ENCODE peak calls at places on chromosome 20, in four cellular contexts. J is tibial nerve, Q is upper lobe of right lung, K is OCI-LY7. B is an unnamed sample. For H3K36me3, the result is how much of the 10 kb centered on the place peaks cover.

GRCh38 chr20:42204261-42204660 is 586.1 kb upstream of the CHD6 start:
- DNase-seq in J (no peak), Q (no peak), K (no peak), B (peak)

GRCh38 chr20:50111120-50111828 is 1.7 kb downstream of the UBE2V1 start:
- DNase-seq in J (no peak), Q (no peak), K (no peak), B (no peak)

GRCh38 chr20:50788045-50788867 is 6.6 kb upstream of the BCAS4 start:
- DNase-seq in J (no peak), Q (no peak), K (peak), B (peak)

GRCh38 chr20:36832791-36833190 is 43.1 kb upstream of the TLDC2 start:
- DNase-seq in J (no peak), Q (no peak), K (no peak), B (no peak)

GRCh38 chr20:61170521-61170920 is 81.5 kb upstream of the CDH4 start:
- DNase-seq in J (no peak), Q (no peak), K (no peak), B (no peak)

GRCh38 chr20:20593447-20594170 is 118.8 kb downstream of the RALGAPA2 start:
- DNase-seq in J (no peak), Q (no peak), K (peak), B (no peak)

GRCh38 chr20:46993465-46994095 is 98.9 kb downstream of the EYA2 start:
- DNase-seq in J (no peak), Q (no peak), K (no peak), B (no peak)

GRCh38 chr20:5688431-5688972 is 61.7 kb upstream of the SHLD1 start:
- DNase-seq in J (no peak), Q (peak), K (no peak), B (peak)

GRCh38 chr20:1225729-1226313 is at the start of gene RAD21L1:
- DNase-seq in J (peak), Q (peak), K (peak), B (peak)

GRCh38 chr20:21682576-21682975 is 22.9 kb upstream of the PAX1 start:
- DNase-seq in J (no peak), Q (no peak), K (no peak), B (no peak)

GRCh38 chr20:61299613-61300012 is 47.6 kb downstream of the CDH4 start:
- DNase-seq in J (no peak), Q (no peak), K (no peak), B (no peak)

GRCh38 chr20:37901667-37902503 is 1.0 kb upstream of the VSTM2L start:
- DNase-seq in J (no peak), Q (no peak), K (peak), B (no peak)

GRCh38 chr20:59988141-59988540 is 29.9 kb downstream of the CDH26 start:
- DNase-seq in J (no peak), Q (peak), K (no peak), B (peak)

GRCh38 chr20:64044484-64045247 is 4.8 kb downstream of the SOX18 start:
- DNase-seq in J (no peak), Q (no peak), K (no peak), B (no peak)

GRCh38 chr20:17556842-17557674 is 12.8 kb upstream of the DSTN start:
- DNase-seq in J (peak), Q (peak), K (no peak), B (peak)

GRCh38 chr20:313402-313801 is 11.9 kb upstream of the SOX12 start:
- DNase-seq in J (no peak), Q (no peak), K (no peak), B (no peak)

GRCh38 chr20:14698605-14699373 is 361.4 kb upstream of the FLRT3 start:
- DNase-seq in J (no peak), Q (no peak), K (no peak), B (no peak)

GRCh38 chr20:3235661-3236324 is 3.2 kb downstream of the SLC4A11 start:
- DNase-seq in J (no peak), Q (no peak), K (no peak), B (no peak)

GRCh38 chr20:47336013-47336754 is 20.3 kb downstream of the ZMYND8 start:
- DNase-seq in J (no peak), Q (no peak), K (peak), B (no peak)

GRCh38 chr20:3843490-3843889 is 3.1 kb upstream of the MAVS start:
- DNase-seq in J (no peak), Q (no peak), K (no peak), B (no peak)

GRCh38 chr20:21503345-21503744 is 10.5 kb downstream of the NKX2-2 start:
- DNase-seq in J (no peak), Q (no peak), K (peak), B (no peak)

GRCh38 chr20:1301031-1301529 is 27.9 kb downstream of the SDCBP2 start:
- DNase-seq in J (no peak), Q (no peak), K (no peak), B (peak)

GRCh38 chr20:23782366-23782983 is 31.7 kb upstream of the CST1 start:
- DNase-seq in J (no peak), Q (no peak), K (peak), B (no peak)

GRCh38 chr20:44071526-44072111 is 115.4 kb downstream of the JPH2 start:
- DNase-seq in J (no peak), Q (peak), K (no peak), B (peak)

GRCh38 chr20:39968495-39968894 is 720.5 kb downstream of the MAFB start:
- DNase-seq in J (no peak), Q (no peak), K (no peak), B (no peak)

GRCh38 chr20:50196896-50197295 is 6.3 kb downstream of the CEBPB start:
- DNase-seq in J (no peak), Q (no peak), K (no peak), B (no peak)

GRCh38 chr20:51187318-51187717 is 164.4 kb upstream of the KCNG1 start:
- DNase-seq in J (no peak), Q (no peak), K (no peak), B (no peak)

GRCh38 chr20:6993016-6993415 is 225.5 kb downstream of the BMP2 start:
- DNase-seq in J (no peak), Q (no peak), K (no peak), B (no peak)

GRCh38 chr20:20573797-20574196 is 138.6 kb downstream of the RALGAPA2 start:
- DNase-seq in J (no peak), Q (no peak), K (no peak), B (no peak)

GRCh38 chr20:41138527-41139226 is 1.3 kb downstream of the PLCG1 start:
- DNase-seq in J (no peak), Q (peak), K (peak), B (peak)

GRCh38 chr20:56032251-56032650 is 26.9 kb upstream of the CBLN4 start:
- DNase-seq in J (no peak), Q (no peak), K (peak), B (no peak)

GRCh38 chr20:20024942-20025341 is 7.8 kb downstream of the NAA20 start:
- DNase-seq in J (no peak), Q (no peak), K (no peak), B (no peak)

GRCh38 chr20:22414354-22414753 is 170.0 kb downstream of the FOXA2 start:
- DNase-seq in J (no peak), Q (no peak), K (no peak), B (no peak)

GRCh38 chr20:53803492-53804155 is 210.0 kb upstream of the ZNF217 start:
- DNase-seq in J (no peak), Q (no peak), K (no peak), B (no peak)

GRCh38 chr20:53804920-53805894 is 211.6 kb upstream of the ZNF217 start:
- DNase-seq in J (no peak), Q (no peak), K (no peak), B (no peak)

GRCh38 chr20:53800418-53800817 is 206.8 kb upstream of the ZNF217 start:
- DNase-seq in J (no peak), Q (no peak), K (no peak), B (no peak)

GRCh38 chr20:53800883-53801604 is 207.4 kb upstream of the ZNF217 start:
- DNase-seq in J (no peak), Q (no peak), K (no peak), B (no peak)

GRCh38 chr20:53801609-53802370 is 208.2 kb upstream of the ZNF217 start:
- DNase-seq in J (no peak), Q (no peak), K (no peak), B (no peak)
- H3K27ac ChIP-seq in J (no peak), Q (no peak), K (no peak), B (no peak)

DNA sequence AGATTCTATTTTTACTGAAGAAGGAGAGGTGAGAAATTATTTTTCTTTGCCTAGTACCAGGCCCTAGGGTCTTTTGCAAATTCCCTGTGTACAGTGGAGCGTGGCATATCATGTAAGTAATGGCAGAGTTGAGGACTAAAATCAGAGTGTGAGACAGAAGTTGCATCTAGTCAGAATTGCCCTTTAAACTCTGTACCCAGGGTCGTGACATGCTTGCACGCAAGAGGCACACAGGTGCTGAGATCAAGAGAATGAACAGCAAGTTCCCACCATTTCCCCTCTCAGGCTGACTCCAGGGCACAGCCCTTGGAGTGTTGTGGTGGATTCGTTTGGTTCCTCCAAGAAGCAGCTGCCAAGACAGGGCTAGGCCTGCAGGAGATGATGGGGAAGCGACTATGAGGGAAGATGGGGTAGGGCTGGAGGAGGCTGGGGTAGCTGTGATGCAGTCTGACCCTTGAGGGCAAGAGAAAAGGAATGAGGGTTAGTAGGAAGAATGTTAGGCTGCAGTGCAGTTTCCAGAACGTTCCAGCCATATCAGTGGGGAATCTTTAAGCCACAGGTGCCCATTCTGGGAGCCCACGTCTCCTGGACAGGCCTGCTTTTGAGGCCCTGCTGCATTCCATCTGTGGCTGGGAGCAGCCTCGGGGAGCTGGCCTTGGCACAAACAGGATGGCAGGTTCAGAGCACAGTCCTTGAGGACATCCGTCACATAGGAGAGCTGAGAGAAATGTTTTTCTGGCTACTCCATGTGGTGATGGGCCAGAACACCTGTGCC is 6.9 kb downstream of the NELFCD start:
- DNase-seq in J (no peak), Q (no peak), K (no peak), B (peak)
- H3K36me3 ChIP-seq in J (under half), Q (half or more), K (half or more), B (under half)

GRCh38 chr20:45154183-45154582 is 20.5 kb upstream of the PI3 start:
- DNase-seq in J (no peak), Q (no peak), K (peak), B (no peak)
- H3K27ac ChIP-seq in J (no peak), Q (no peak), K (no peak), B (no peak)

GRCh38 chr20:62906647-62907375 is 19.5 kb downstream of the DIDO1 start:
- DNase-seq in J (no peak), Q (no peak), K (no peak), B (no peak)

GRCh38 chr20:62908971-62909791 is 17.1 kb downstream of the DIDO1 start:
- DNase-seq in J (no peak), Q (no peak), K (no peak), B (peak)

GRCh38 chr20:62906209-62906608 is 20.1 kb downstream of the DIDO1 start:
- DNase-seq in J (no peak), Q (no peak), K (no peak), B (no peak)

GRCh38 chr20:62905536-62906117 is 20.7 kb downstream of the DIDO1 start:
- DNase-seq in J (no peak), Q (no peak), K (no peak), B (no peak)

DNA sequence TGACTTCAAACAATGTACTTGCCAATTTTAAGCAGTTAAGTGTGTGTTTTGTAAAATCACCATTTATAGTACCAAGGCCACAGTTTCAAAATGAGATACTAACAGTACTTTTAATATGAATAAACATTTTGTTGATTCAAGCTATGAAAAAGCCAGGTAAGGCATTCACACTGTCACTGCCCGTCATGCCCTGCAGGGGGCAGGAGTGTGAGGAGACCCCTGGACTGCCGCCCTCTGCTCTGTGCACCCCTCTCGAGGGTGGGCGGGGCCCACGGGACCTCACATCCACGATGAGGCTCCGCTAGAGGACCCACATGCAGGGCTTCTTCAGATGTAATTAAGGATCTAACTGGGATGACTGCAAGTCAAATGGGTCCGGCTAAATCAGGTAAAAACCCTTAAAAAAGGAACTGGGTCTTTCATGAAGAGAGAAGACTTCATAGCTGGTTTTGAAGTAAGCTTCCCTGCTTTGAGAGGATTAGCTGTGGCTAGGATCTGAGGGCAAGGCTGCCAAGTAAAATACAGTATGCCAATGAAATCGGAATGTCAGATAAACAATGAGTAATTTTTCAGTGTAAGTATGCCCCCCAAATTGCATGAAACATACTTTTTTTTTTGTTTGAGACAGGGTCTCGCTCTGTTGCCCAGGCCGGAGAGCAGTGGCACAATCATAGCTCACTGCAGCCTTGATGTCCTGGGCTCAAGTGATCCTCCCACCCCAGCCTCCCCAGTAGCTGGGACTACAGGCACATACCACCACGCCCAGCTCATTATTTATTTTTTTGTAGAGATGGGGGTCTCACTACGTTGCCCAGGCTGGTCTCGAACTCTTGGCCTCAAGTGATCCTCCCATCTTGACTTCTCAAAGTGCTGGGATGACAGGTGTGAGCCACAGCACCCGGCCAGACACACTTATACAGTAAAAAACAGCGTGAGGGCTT is 18.7 kb downstream of the DIDO1 start:
- DNase-seq in J (no peak), Q (no peak), K (peak), B (no peak)
- H3K36me3 ChIP-seq in J (under half), Q (half or more), K (half or more), B (half or more)

DNA sequence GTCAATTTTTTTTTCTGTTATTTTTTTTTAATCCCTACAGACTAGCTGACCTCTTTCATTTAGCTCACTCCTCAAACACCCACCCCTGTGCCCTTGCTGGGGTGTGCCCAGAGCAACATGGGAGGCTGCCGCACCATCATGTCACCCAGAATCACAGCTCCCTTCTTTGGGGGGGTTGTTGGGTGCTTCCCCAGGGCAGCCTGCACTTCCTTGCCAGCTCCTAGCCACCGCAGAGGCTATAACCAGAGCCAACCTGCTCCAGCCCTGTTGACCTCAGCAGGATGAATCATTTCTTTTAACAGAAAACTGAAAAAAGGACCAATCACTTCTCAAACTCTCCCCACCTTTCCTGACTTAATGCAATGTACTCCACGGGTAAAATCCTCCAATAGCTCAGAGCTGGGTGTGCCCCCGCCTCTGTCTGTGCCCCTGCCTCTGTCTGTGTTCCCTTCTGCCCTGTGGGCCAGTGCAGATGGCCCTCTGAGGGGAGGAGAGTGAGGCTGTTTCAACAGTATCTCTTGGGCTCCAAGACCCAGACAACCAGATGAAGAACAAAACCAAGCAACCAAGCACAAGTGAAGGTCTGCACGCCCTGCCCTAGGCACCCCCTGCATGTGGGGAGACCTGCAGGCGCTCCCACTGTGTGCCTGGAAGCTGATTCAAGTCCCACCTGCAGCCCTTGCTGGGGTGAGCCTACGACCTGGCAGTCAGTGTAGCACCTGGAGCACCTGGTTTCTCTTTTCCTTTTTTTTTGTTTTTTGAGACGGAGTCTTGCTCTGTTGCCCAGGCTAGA is 67.7 kb downstream of the PYGB start:
- DNase-seq in J (peak), Q (peak), K (no peak), B (peak)
- H3K27ac ChIP-seq in J (no peak), Q (no peak), K (no peak), B (no peak)